ENCODE peak calls at places on chromosome X, in ten cellular contexts. Y, I, P, E, O, J, X, V, F and N are unnamed samples.

GRCh38 chrX:11541510-11541909 is 124.2 kb downstream of the ARHGAP6 start:
- DNase-seq in Y (no peak), I (no peak), P (no peak), E (peak; percentile 33), O (no peak), J (no peak), X (no peak), V (no peak), F (no peak), N (no peak)

GRCh38 chrX:7146026-7146702 is 1.3 kb upstream of the STS start:
- DNase-seq in Y (no peak), I (no peak), P (no peak), E (no peak), O (no peak), J (no peak), X (no peak), V (no peak), F (no peak), N (no peak)

GRCh38 chrX:40573763-40574162 is 7.0 kb upstream of the ATP6AP2 start:
- DNase-seq in Y (peak; percentile 39), I (no peak), P (no peak), E (peak; percentile 7), O (no peak), J (no peak), X (no peak), V (no peak), F (peak; percentile 11), N (peak; percentile 3)

GRCh38 chrX:137926090-137926489 is 360.2 kb downstream of the ZIC3 start:
- DNase-seq in Y (peak; percentile 53), I (no peak), P (no peak), E (no peak), O (no peak), J (no peak), X (no peak), V (no peak), F (no peak), N (no peak)

GRCh38 chrX:10350991-10351390 is 194.2 kb downstream of the CLCN4 start:
- DNase-seq in Y (no peak), I (no peak), P (no peak), E (peak; percentile 71), O (no peak), J (no peak), X (no peak), V (no peak), F (peak; percentile 22), N (peak; percentile 51)

GRCh38 chrX:126027229-126027628 is 138.9 kb downstream of the DCAF12L2 start:
- DNase-seq in Y (no peak), I (no peak), P (no peak), E (no peak), O (no peak), J (no peak), X (no peak), V (no peak), F (no peak), N (no peak)

GRCh38 chrX:64398088-64398487 is 2.8 kb upstream of the MTMR8 start:
- DNase-seq in Y (no peak), I (no peak), P (no peak), E (no peak), O (no peak), J (no peak), X (no peak), V (no peak), F (no peak), N (no peak)

GRCh38 chrX:40651620-40652223 is 4.4 kb upstream of the CXorf38 start:
- DNase-seq in Y (peak; percentile 63), I (no peak), P (peak; percentile 15), E (peak; percentile 64), O (peak; percentile 90), J (peak; percentile 81), X (no peak), V (peak; percentile 49), F (peak; percentile 61), N (peak; percentile 48)

GRCh38 chrX:48496660-48497059 is 12.1 kb upstream of the PORCN start:
- DNase-seq in Y (no peak), I (no peak), P (no peak), E (no peak), O (no peak), J (no peak), X (no peak), V (no peak), F (no peak), N (no peak)

DNA sequence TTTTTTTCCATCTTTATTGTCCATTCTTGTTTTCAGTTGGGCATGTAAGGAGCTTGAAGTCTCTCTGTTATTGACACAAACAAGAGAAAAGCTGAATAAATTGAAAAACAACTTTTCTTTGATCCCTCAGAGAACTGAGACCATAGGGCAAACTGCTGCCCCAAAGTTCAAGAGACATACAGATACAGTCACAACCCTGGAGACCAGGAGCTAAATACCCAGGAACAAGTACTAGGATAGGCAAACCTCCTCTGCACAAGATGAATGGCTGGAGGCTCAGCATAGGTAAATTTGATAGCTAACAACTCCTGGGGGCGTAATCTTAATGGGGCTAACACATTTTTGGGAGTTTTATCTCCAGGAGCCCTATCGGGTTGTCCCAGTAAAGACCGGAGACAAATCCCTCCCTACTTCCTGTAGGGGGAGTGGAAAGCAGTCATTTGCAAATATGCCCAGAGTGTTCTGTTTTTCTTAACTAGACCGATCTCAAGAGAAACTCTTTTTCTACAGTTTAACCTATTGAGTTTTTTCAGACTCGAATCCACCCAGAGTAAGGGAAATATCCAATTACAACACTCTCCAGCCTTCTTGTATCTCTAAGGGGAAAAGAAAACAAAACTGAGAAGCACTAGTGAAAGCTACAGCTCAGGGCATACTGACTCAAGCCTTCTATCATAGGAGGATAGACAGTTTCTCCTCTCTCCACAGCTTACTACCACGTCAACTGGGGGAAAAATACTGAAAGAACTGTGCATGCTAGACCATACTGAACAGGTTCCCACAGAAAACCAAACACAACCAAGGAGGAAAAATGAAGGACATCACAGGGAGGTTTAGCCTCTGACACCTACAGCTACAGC is 23.1 kb downstream of the MAGEA8 start:
- DNase-seq in Y (peak; percentile 21), I (no peak), P (no peak), E (peak; percentile 9), O (no peak), J (no peak), X (no peak), V (no peak), F (peak; percentile 14), N (peak; percentile 1)
- TF ChIP-seq CTCF in Y (peak; percentile 2), I (no peak), P (no peak), E (no peak), O (peak; percentile 9), J (no peak), X (no peak), V (no peak), F (peak; percentile 38), N (peak; percentile 29)

DNA sequence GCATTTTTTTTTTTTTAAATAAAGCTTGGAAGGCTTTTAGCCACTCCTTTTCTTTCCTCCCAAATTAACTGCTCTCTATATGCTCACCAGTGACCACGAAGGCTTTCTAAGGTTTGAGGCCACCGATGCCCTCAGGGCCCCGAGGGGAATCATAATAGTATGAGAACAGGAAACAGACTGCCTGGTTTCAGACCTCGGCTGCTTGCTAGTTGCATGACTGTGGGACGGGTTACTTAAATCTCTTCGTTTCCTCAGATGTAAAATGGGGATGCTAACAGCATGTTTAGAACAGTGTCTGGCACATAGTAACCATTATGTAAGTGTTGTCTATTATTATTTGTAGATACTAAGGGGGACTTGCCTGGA is 3.6 kb downstream of the LINC00632 start:
- DNase-seq in Y (no peak), I (no peak), P (no peak), E (no peak), O (no peak), J (no peak), X (no peak), V (no peak), F (no peak), N (no peak)
- H3K4me3 ChIP-seq in Y (no peak overlapping the region), I (no peak overlapping the region), P (no peak overlapping the region), E (peak overlapping the region; percentile 14), O (no peak overlapping the region), J (peak overlapping the region; percentile 10), X (peak overlapping the region; percentile 27), V (no peak overlapping the region), F (peak overlapping the region; percentile 21), N (no peak overlapping the region)

DNA sequence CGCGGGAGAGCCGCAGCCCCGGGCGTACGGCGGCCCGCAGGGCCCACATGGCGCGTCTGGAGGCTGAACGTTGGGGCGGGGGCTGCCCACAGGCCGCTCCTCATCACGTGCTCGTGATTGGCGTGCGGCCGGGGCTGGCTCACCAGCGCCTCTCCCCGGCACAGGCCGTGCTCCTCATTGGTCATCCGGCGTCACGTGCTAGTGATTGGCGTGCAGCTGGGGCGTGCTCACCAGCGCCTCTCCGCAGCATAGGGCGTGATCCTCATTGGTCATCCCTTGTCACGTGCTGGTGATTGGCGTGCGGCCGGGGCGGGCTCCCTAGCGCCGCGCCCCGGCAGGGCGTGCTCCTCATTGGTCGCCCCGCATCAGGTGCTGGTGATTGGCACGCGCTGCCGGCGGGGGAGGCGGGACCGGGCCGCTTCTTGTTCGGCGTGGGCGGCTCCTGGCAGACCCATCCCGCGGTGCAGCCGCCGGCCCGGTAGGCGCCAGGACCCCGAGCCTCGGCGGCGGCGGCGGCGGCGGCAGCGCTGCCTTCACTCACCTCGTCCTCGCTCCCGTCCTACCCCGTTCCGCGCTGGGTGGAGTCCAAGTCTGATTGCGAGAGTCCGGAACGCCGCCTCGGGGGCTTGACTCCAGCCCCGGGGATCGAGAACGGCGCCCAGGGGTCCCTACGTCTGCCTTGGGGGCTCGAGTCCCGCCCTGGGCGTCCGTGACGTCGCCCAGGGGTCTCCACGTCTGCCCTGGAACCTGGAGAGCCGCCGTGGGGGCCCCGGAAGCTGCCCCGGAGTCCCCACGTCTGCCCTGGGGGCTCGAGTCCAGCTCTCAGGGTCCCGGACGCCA is at the start of gene GTPBP6:
- DNase-seq in Y (peak; percentile 100), I (no peak), P (peak; percentile 99), E (peak; percentile 100), O (peak; percentile 100), J (peak; percentile 100), X (peak; percentile 100), V (peak; percentile 100), F (peak; percentile 99), N (peak; percentile 100)
- TF ChIP-seq CTCF in Y (peak; percentile 32), I (peak; percentile 28), P (peak; percentile 28), E (peak; percentile 15), O (no peak), J (no peak), X (no peak), V (no peak), F (peak; percentile 38), N (peak; percentile 23)

DNA sequence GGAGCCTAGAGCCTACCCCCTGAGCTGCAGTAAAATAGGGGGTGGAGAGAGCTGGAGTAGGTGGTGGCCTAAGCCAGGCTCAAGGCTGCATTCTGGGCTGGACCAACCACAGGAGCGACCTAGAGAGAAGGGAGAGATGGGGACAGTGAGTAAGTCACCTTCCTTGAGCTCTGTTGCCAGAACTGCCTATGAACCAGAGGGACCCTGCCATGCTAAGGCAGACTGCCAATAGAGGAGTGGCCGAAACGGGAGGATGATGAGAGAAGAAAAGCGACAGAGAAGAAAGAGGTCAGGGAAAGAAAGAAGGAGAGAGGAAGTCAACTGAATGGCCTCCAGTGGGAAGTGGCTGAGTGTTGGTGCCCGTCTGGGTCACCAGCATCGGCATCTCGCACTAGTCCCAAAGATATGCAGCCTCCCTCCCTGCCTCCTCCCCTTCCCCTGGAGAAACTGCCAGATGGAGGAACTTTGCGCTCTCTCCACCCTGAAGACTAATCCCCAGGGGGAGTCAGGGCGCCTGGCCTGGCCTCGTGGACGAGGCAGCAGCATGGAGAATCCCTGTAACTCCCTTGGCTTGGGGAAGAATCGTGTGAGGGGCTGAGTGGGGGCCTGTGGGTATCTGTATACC is 28.8 kb downstream of the ELF4 start:
- DNase-seq in Y (no peak), I (no peak), P (no peak), E (no peak), O (no peak), J (no peak), X (no peak), V (no peak), F (no peak), N (peak; percentile 43)
- H3K4me3 ChIP-seq in Y (no peak overlapping the region), I (no peak overlapping the region), P (no peak overlapping the region), E (no peak overlapping the region), O (no peak overlapping the region), J (no peak overlapping the region), X (no peak overlapping the region), V (no peak overlapping the region), F (no peak overlapping the region), N (no peak overlapping the region)